ENCODE peak calls at places on chromosomes 11 and 22, in seven cellular contexts. One of them, this sample, is unnamed.

GRCh38 chr11:132610216-132610615 is 922.1 kb downstream of the OPCML start:
- DNase-seq in iris pigment epithelial cell: peak; percentile 16
- DNase-seq in dorsolateral prefrontal cortex: no peak
- DNase-seq in activated T-helper 1 cell treated with Interleukin-2 at 50 U/mL for 16 hours: no peak
- DNase-seq in naive thymus-derived CD8-positive, alpha-beta T cell: no peak
- DNase-seq in mesenteric fat pad: no peak
- DNase-seq in HTR-8/SVneo: no peak
- DNase-seq in this sample: no peak

GRCh38 chr11:50174189-50174588 is 141.5 kb downstream of the OR4C45 start:
- DNase-seq in iris pigment epithelial cell: peak; percentile 40
- DNase-seq in dorsolateral prefrontal cortex: no peak
- DNase-seq in activated T-helper 1 cell treated with Interleukin-2 at 50 U/mL for 16 hours: no peak
- DNase-seq in naive thymus-derived CD8-positive, alpha-beta T cell: no peak
- DNase-seq in mesenteric fat pad: no peak
- DNase-seq in HTR-8/SVneo: no peak
- DNase-seq in this sample: no peak

GRCh38 chr22:41280065-41280464 is 5.9 kb downstream of the RANGAP1 start:
- DNase-seq in iris pigment epithelial cell: no peak
- DNase-seq in dorsolateral prefrontal cortex: no peak
- DNase-seq in activated T-helper 1 cell treated with Interleukin-2 at 50 U/mL for 16 hours: no peak
- DNase-seq in naive thymus-derived CD8-positive, alpha-beta T cell: no peak
- DNase-seq in mesenteric fat pad: no peak
- DNase-seq in HTR-8/SVneo: no peak
- DNase-seq in this sample: no peak

GRCh38 chr11:65398362-65398910 is 12.0 kb downstream of the FRMD8 start:
- DNase-seq in iris pigment epithelial cell: no peak
- DNase-seq in dorsolateral prefrontal cortex: no peak
- DNase-seq in activated T-helper 1 cell treated with Interleukin-2 at 50 U/mL for 16 hours: no peak
- DNase-seq in naive thymus-derived CD8-positive, alpha-beta T cell: no peak
- DNase-seq in mesenteric fat pad: no peak
- DNase-seq in HTR-8/SVneo: no peak
- DNase-seq in this sample: no peak

GRCh38 chr11:33808228-33808828 is 34.0 kb upstream of the FBXO3 start:
- DNase-seq in iris pigment epithelial cell: peak; percentile 73
- DNase-seq in dorsolateral prefrontal cortex: peak; percentile 90
- DNase-seq in activated T-helper 1 cell treated with Interleukin-2 at 50 U/mL for 16 hours: peak; percentile 71
- DNase-seq in naive thymus-derived CD8-positive, alpha-beta T cell: peak; percentile 74
- DNase-seq in mesenteric fat pad: peak; percentile 92
- DNase-seq in HTR-8/SVneo: peak; percentile 78
- DNase-seq in this sample: peak; percentile 86

GRCh38 chr11:120564573-120565301 is 53.2 kb downstream of the GRIK4 start:
- DNase-seq in iris pigment epithelial cell: peak; percentile 43
- DNase-seq in dorsolateral prefrontal cortex: peak; percentile 49
- DNase-seq in activated T-helper 1 cell treated with Interleukin-2 at 50 U/mL for 16 hours: no peak
- DNase-seq in naive thymus-derived CD8-positive, alpha-beta T cell: no peak
- DNase-seq in mesenteric fat pad: no peak
- DNase-seq in HTR-8/SVneo: no peak
- DNase-seq in this sample: peak; percentile 80

GRCh38 chr11:34492806-34493414 is 20.7 kb downstream of the ELF5 start:
- DNase-seq in iris pigment epithelial cell: peak; percentile 54
- DNase-seq in dorsolateral prefrontal cortex: peak; percentile 37
- DNase-seq in activated T-helper 1 cell treated with Interleukin-2 at 50 U/mL for 16 hours: no peak
- DNase-seq in naive thymus-derived CD8-positive, alpha-beta T cell: no peak
- DNase-seq in mesenteric fat pad: no peak
- DNase-seq in HTR-8/SVneo: peak; percentile 69
- DNase-seq in this sample: peak; percentile 64

GRCh38 chr11:118067006-118067405 is 9.9 kb upstream of the TMPRSS4 start:
- DNase-seq in iris pigment epithelial cell: no peak
- DNase-seq in dorsolateral prefrontal cortex: no peak
- DNase-seq in activated T-helper 1 cell treated with Interleukin-2 at 50 U/mL for 16 hours: no peak
- DNase-seq in naive thymus-derived CD8-positive, alpha-beta T cell: no peak
- DNase-seq in mesenteric fat pad: no peak
- DNase-seq in HTR-8/SVneo: no peak
- DNase-seq in this sample: no peak

GRCh38 chr11:73625690-73626318 is 20.6 kb upstream of the PLEKHB1 start:
- DNase-seq in iris pigment epithelial cell: peak; percentile 64
- DNase-seq in dorsolateral prefrontal cortex: peak; percentile 88
- DNase-seq in activated T-helper 1 cell treated with Interleukin-2 at 50 U/mL for 16 hours: peak; percentile 39
- DNase-seq in naive thymus-derived CD8-positive, alpha-beta T cell: peak; percentile 46
- DNase-seq in mesenteric fat pad: no peak
- DNase-seq in HTR-8/SVneo: peak; percentile 92
- DNase-seq in this sample: peak; percentile 73

GRCh38 chr11:128582496-128583366 is 4.6 kb downstream of the ETS1 start:
- DNase-seq in iris pigment epithelial cell: peak; percentile 99
- DNase-seq in dorsolateral prefrontal cortex: no peak
- DNase-seq in activated T-helper 1 cell treated with Interleukin-2 at 50 U/mL for 16 hours: no peak
- DNase-seq in naive thymus-derived CD8-positive, alpha-beta T cell: no peak
- DNase-seq in mesenteric fat pad: no peak
- DNase-seq in HTR-8/SVneo: peak; percentile 60
- DNase-seq in this sample: no peak

GRCh38 chr11:105108247-105108646 is 31.3 kb downstream of the CARD18 start:
- DNase-seq in iris pigment epithelial cell: no peak
- DNase-seq in dorsolateral prefrontal cortex: no peak
- DNase-seq in activated T-helper 1 cell treated with Interleukin-2 at 50 U/mL for 16 hours: no peak
- DNase-seq in naive thymus-derived CD8-positive, alpha-beta T cell: no peak
- DNase-seq in mesenteric fat pad: no peak
- DNase-seq in HTR-8/SVneo: no peak
- DNase-seq in this sample: no peak

GRCh38 chr11:31655483-31655882 is 145.9 kb downstream of the ELP4 start:
- DNase-seq in iris pigment epithelial cell: peak; percentile 96
- DNase-seq in dorsolateral prefrontal cortex: no peak
- DNase-seq in activated T-helper 1 cell treated with Interleukin-2 at 50 U/mL for 16 hours: no peak
- DNase-seq in naive thymus-derived CD8-positive, alpha-beta T cell: no peak
- DNase-seq in mesenteric fat pad: no peak
- DNase-seq in HTR-8/SVneo: peak; percentile 2
- DNase-seq in this sample: no peak

GRCh38 chr11:12785901-12786300 is 111.7 kb downstream of the TEAD1 start:
- DNase-seq in iris pigment epithelial cell: no peak
- DNase-seq in dorsolateral prefrontal cortex: no peak
- DNase-seq in activated T-helper 1 cell treated with Interleukin-2 at 50 U/mL for 16 hours: no peak
- DNase-seq in naive thymus-derived CD8-positive, alpha-beta T cell: no peak
- DNase-seq in mesenteric fat pad: no peak
- DNase-seq in HTR-8/SVneo: no peak
- DNase-seq in this sample: no peak

GRCh38 chr22:39773976-39774539 is 119.5 kb downstream of the ENTHD1 start:
- DNase-seq in iris pigment epithelial cell: peak; percentile 48
- DNase-seq in dorsolateral prefrontal cortex: no peak
- DNase-seq in activated T-helper 1 cell treated with Interleukin-2 at 50 U/mL for 16 hours: no peak
- DNase-seq in naive thymus-derived CD8-positive, alpha-beta T cell: no peak
- DNase-seq in mesenteric fat pad: no peak
- DNase-seq in HTR-8/SVneo: no peak
- DNase-seq in this sample: no peak

GRCh38 chr11:111659201-111659600 is 57.0 kb downstream of the SIK2 start:
- DNase-seq in iris pigment epithelial cell: peak; percentile 48
- DNase-seq in dorsolateral prefrontal cortex: no peak
- DNase-seq in activated T-helper 1 cell treated with Interleukin-2 at 50 U/mL for 16 hours: no peak
- DNase-seq in naive thymus-derived CD8-positive, alpha-beta T cell: no peak
- DNase-seq in mesenteric fat pad: no peak
- DNase-seq in HTR-8/SVneo: no peak
- DNase-seq in this sample: no peak

GRCh38 chr11:36062796-36063380 is 119.0 kb downstream of the LDLRAD3 start:
- DNase-seq in iris pigment epithelial cell: no peak
- DNase-seq in dorsolateral prefrontal cortex: no peak
- DNase-seq in activated T-helper 1 cell treated with Interleukin-2 at 50 U/mL for 16 hours: no peak
- DNase-seq in naive thymus-derived CD8-positive, alpha-beta T cell: no peak
- DNase-seq in mesenteric fat pad: no peak
- DNase-seq in HTR-8/SVneo: no peak
- DNase-seq in this sample: no peak

GRCh38 chr11:35588627-35589026 is 29.6 kb upstream of the FJX1 start:
- DNase-seq in iris pigment epithelial cell: peak; percentile 83
- DNase-seq in dorsolateral prefrontal cortex: no peak
- DNase-seq in activated T-helper 1 cell treated with Interleukin-2 at 50 U/mL for 16 hours: no peak
- DNase-seq in naive thymus-derived CD8-positive, alpha-beta T cell: no peak
- DNase-seq in mesenteric fat pad: no peak
- DNase-seq in HTR-8/SVneo: no peak
- DNase-seq in this sample: no peak

GRCh38 chr11:102346748-102347525 is at the start of gene BIRC2:
- DNase-seq in iris pigment epithelial cell: peak; percentile 91
- DNase-seq in dorsolateral prefrontal cortex: peak; percentile 95
- DNase-seq in activated T-helper 1 cell treated with Interleukin-2 at 50 U/mL for 16 hours: peak; percentile 90
- DNase-seq in naive thymus-derived CD8-positive, alpha-beta T cell: peak; percentile 97
- DNase-seq in mesenteric fat pad: peak; percentile 99
- DNase-seq in HTR-8/SVneo: peak; percentile 89
- DNase-seq in this sample: peak; percentile 94

GRCh38 chr11:86219291-86220193 is 25.0 kb upstream of the EED start:
- DNase-seq in iris pigment epithelial cell: no peak
- DNase-seq in dorsolateral prefrontal cortex: no peak
- DNase-seq in activated T-helper 1 cell treated with Interleukin-2 at 50 U/mL for 16 hours: no peak
- DNase-seq in naive thymus-derived CD8-positive, alpha-beta T cell: no peak
- DNase-seq in mesenteric fat pad: no peak
- DNase-seq in HTR-8/SVneo: no peak
- DNase-seq in this sample: peak; percentile 68

GRCh38 chr11:68542617-68543016 is 82.1 kb downstream of the PPP6R3 start:
- DNase-seq in iris pigment epithelial cell: peak; percentile 93
- DNase-seq in dorsolateral prefrontal cortex: no peak
- DNase-seq in activated T-helper 1 cell treated with Interleukin-2 at 50 U/mL for 16 hours: no peak
- DNase-seq in naive thymus-derived CD8-positive, alpha-beta T cell: no peak
- DNase-seq in mesenteric fat pad: no peak
- DNase-seq in HTR-8/SVneo: peak; percentile 24
- DNase-seq in this sample: no peak

GRCh38 chr11:10623797-10624761 is 55.6 kb upstream of the LYVE1 start:
- DNase-seq in iris pigment epithelial cell: peak; percentile 44
- DNase-seq in dorsolateral prefrontal cortex: no peak
- DNase-seq in activated T-helper 1 cell treated with Interleukin-2 at 50 U/mL for 16 hours: no peak
- DNase-seq in naive thymus-derived CD8-positive, alpha-beta T cell: no peak
- DNase-seq in mesenteric fat pad: no peak
- DNase-seq in HTR-8/SVneo: peak; percentile 71
- DNase-seq in this sample: no peak

GRCh38 chr11:66843776-66844495 is 695 bp downstream of the RCE1 start:
- DNase-seq in iris pigment epithelial cell: no peak
- DNase-seq in dorsolateral prefrontal cortex: no peak
- DNase-seq in activated T-helper 1 cell treated with Interleukin-2 at 50 U/mL for 16 hours: no peak
- DNase-seq in naive thymus-derived CD8-positive, alpha-beta T cell: no peak
- DNase-seq in mesenteric fat pad: no peak
- DNase-seq in HTR-8/SVneo: no peak
- DNase-seq in this sample: no peak

GRCh38 chr11:19436932-19437331 is 196.2 kb upstream of the E2F8 start:
- DNase-seq in iris pigment epithelial cell: no peak
- DNase-seq in dorsolateral prefrontal cortex: no peak
- DNase-seq in activated T-helper 1 cell treated with Interleukin-2 at 50 U/mL for 16 hours: no peak
- DNase-seq in naive thymus-derived CD8-positive, alpha-beta T cell: no peak
- DNase-seq in mesenteric fat pad: no peak
- DNase-seq in HTR-8/SVneo: no peak
- DNase-seq in this sample: no peak

GRCh38 chr11:65606876-65607613 is 7.0 kb downstream of the MAP3K11 start:
- DNase-seq in iris pigment epithelial cell: peak; percentile 97
- DNase-seq in dorsolateral prefrontal cortex: peak; percentile 97
- DNase-seq in activated T-helper 1 cell treated with Interleukin-2 at 50 U/mL for 16 hours: no peak
- DNase-seq in naive thymus-derived CD8-positive, alpha-beta T cell: no peak
- DNase-seq in mesenteric fat pad: peak; percentile 96
- DNase-seq in HTR-8/SVneo: no peak
- DNase-seq in this sample: no peak

GRCh38 chr22:23762866-23763578 is at the start of gene C22orf15:
- DNase-seq in iris pigment epithelial cell: peak; percentile 40
- DNase-seq in dorsolateral prefrontal cortex: no peak
- DNase-seq in activated T-helper 1 cell treated with Interleukin-2 at 50 U/mL for 16 hours: no peak
- DNase-seq in naive thymus-derived CD8-positive, alpha-beta T cell: no peak
- DNase-seq in mesenteric fat pad: no peak
- DNase-seq in HTR-8/SVneo: no peak
- DNase-seq in this sample: no peak

GRCh38 chr11:73201249-73201648 is 16.8 kb upstream of the P2RY2 start:
- DNase-seq in iris pigment epithelial cell: peak; percentile 41
- DNase-seq in dorsolateral prefrontal cortex: no peak
- DNase-seq in activated T-helper 1 cell treated with Interleukin-2 at 50 U/mL for 16 hours: no peak
- DNase-seq in naive thymus-derived CD8-positive, alpha-beta T cell: no peak
- DNase-seq in mesenteric fat pad: peak; percentile 75
- DNase-seq in HTR-8/SVneo: no peak
- DNase-seq in this sample: no peak

This sample was measured in B cell.